ENCODE peak calls at places on chromosomes 2 and 18, in six cellular contexts. S is activated CD4-positive, alpha-beta T cell treated with anti-CD3 and anti-CD28 coated beads, Interleukin-2, amount 50 U/mL, for 48 hours; O is fibroblast of the conjunctiva; H is COR-L47; D is hepatocyte; T is iPS-NIHi11. M is an unnamed sample.
A peak's percentile ranks its signal among the peaks of the same experiment; 100 is the strongest.

GRCh38 chr2:232444409-232445148 is 11.4 kb upstream of the ALPI start:
- DNase-seq in S (peak; percentile 84), O (peak; percentile 22), H (no peak), D (peak; percentile 69), T (peak; percentile 67), M (peak; percentile 68)

GRCh38 chr2:60550151-60550983 is 3.1 kb downstream of the BCL11A start:
- DNase-seq in S (peak; percentile 60), O (peak; percentile 84), H (peak; percentile 86), D (peak; percentile 93), T (peak; percentile 56), M (peak; percentile 95)

GRCh38 chr18:22932885-22933205 is 283 bp upstream of the RBBP8 start:
- DNase-seq in S (no peak), O (no peak), H (no peak), D (no peak), T (peak; percentile 12), M (no peak)

GRCh38 chr2:44135771-44136170 is 32.9 kb upstream of the PPM1B start:
- DNase-seq in S (no peak), O (no peak), H (no peak), D (no peak), T (no peak), M (no peak)

GRCh38 chr18:11661430-11661829 is 27.6 kb upstream of the GNAL start:
- DNase-seq in S (no peak), O (no peak), H (no peak), D (no peak), T (no peak), M (no peak)

GRCh38 chr2:197890160-197890559 is 85.8 kb downstream of the PLCL1 start:
- DNase-seq in S (no peak), O (no peak), H (no peak), D (no peak), T (no peak), M (peak; percentile 34)

GRCh38 chr2:121133551-121134319 is 151.3 kb downstream of the TFCP2L1 start:
- DNase-seq in S (no peak), O (no peak), H (no peak), D (no peak), T (no peak), M (no peak)

GRCh38 chr2:196853301-196854087 is 44.3 kb upstream of the C2orf66 start:
- DNase-seq in S (no peak), O (no peak), H (no peak), D (no peak), T (no peak), M (no peak)

GRCh38 chr2:113183703-113184102 is 9.9 kb downstream of the PSD4 start:
- DNase-seq in S (no peak), O (no peak), H (no peak), D (no peak), T (no peak), M (no peak)

GRCh38 chr2:204625135-204625534 is 79.9 kb downstream of the PARD3B start:
- DNase-seq in S (no peak), O (no peak), H (peak; percentile 31), D (no peak), T (no peak), M (peak; percentile 43)

GRCh38 chr2:33395660-33396249 is 80.7 kb upstream of the RASGRP3 start:
- DNase-seq in S (peak; percentile 73), O (peak; percentile 48), H (no peak), D (peak; percentile 48), T (peak; percentile 32), M (peak; percentile 66)

GRCh38 chr2:148338544-148338943 is 306.0 kb upstream of the EPC2 start:
- DNase-seq in S (no peak), O (peak; percentile 6), H (no peak), D (peak; percentile 19), T (no peak), M (peak; percentile 12)